ENCODE peak calls at places on chromosome 20, in four cellular contexts. One of them, this sample, is unnamed.

GRCh38 chr20:46331612-46332361 is 23.5 kb upstream of the CDH22 start:
- DNase-seq in mesendoderm: no peak
- DNase-seq in left ventricle myocardium inferior: no peak
- DNase-seq in spleen: no peak
- DNase-seq in this sample: no peak

GRCh38 chr20:45343445-45343866 is 4.8 kb downstream of the SDC4 start:
- DNase-seq in mesendoderm: peak
- DNase-seq in spleen: no peak
- DNase-seq in left ventricle myocardium inferior: no peak
- DNase-seq in this sample: no peak

GRCh38 chr20:40681684-40682083 is 7.4 kb downstream of the MAFB start:
- DNase-seq in left ventricle myocardium inferior: no peak
- DNase-seq in mesendoderm: no peak
- DNase-seq in spleen: no peak
- DNase-seq in this sample: no peak

GRCh38 chr20:43102394-43102793 is 87.3 kb downstream of the PTPRT start:
- DNase-seq in mesendoderm: peak
- DNase-seq in spleen: no peak
- DNase-seq in left ventricle myocardium inferior: no peak
- DNase-seq in this sample: no peak

GRCh38 chr20:3172126-3172932 is 1.0 kb downstream of the LZTS3 start:
- DNase-seq in spleen: no peak
- DNase-seq in left ventricle myocardium inferior: no peak
- DNase-seq in mesendoderm: no peak
- DNase-seq in this sample: peak

GRCh38 chr20:57922701-57923100 is 212.9 kb upstream of the PMEPA1 start:
- DNase-seq in mesendoderm: no peak
- DNase-seq in left ventricle myocardium inferior: no peak
- DNase-seq in spleen: no peak
- DNase-seq in this sample: no peak

GRCh38 chr20:6014957-6015356 is 38.9 kb downstream of the LRRN4 start:
- DNase-seq in mesendoderm: no peak
- DNase-seq in spleen: no peak
- DNase-seq in left ventricle myocardium inferior: no peak
- DNase-seq in this sample: no peak

GRCh38 chr20:44594730-44595129 is 12.4 kb downstream of the PKIG start:
- DNase-seq in mesendoderm: peak
- DNase-seq in left ventricle myocardium inferior: peak
- DNase-seq in spleen: no peak
- DNase-seq in this sample: peak

GRCh38 chr20:64077876-64078551 is 1.3 kb downstream of the RGS19 start:
- DNase-seq in mesendoderm: no peak
- DNase-seq in spleen: peak
- DNase-seq in left ventricle myocardium inferior: no peak
- DNase-seq in this sample: no peak

GRCh38 chr20:48538856-48539255 is 288.9 kb downstream of the PREX1 start:
- DNase-seq in mesendoderm: peak
- DNase-seq in left ventricle myocardium inferior: no peak
- DNase-seq in spleen: no peak
- DNase-seq in this sample: no peak

GRCh38 chr20:49937023-49937929 is 1.1 kb downstream of the RNF114 start:
- DNase-seq in left ventricle myocardium inferior: no peak
- DNase-seq in mesendoderm: peak
- DNase-seq in spleen: peak
- DNase-seq in this sample: peak

GRCh38 chr20:16968099-16968498 is 219.9 kb downstream of the OTOR start:
- DNase-seq in left ventricle myocardium inferior: no peak
- DNase-seq in spleen: no peak
- DNase-seq in mesendoderm: no peak
- DNase-seq in this sample: no peak

GRCh38 chr20:8375898-8376297 is 243.8 kb downstream of the PLCB1 start:
- DNase-seq in mesendoderm: no peak
- DNase-seq in spleen: no peak
- DNase-seq in left ventricle myocardium inferior: no peak
- DNase-seq in this sample: no peak

GRCh38 chr20:52899221-52899620 is 72.9 kb upstream of the TSHZ2 start:
- DNase-seq in left ventricle myocardium inferior: no peak
- DNase-seq in mesendoderm: no peak
- DNase-seq in spleen: no peak
- DNase-seq in this sample: no peak

GRCh38 chr20:63413323-63413722 is 52.2 kb upstream of the CHRNA4 start:
- DNase-seq in left ventricle myocardium inferior: no peak
- DNase-seq in mesendoderm: no peak
- DNase-seq in spleen: no peak
- DNase-seq in this sample: no peak

GRCh38 chr20:63626424-63627128 is at the start of gene GMEB2:
- DNase-seq in left ventricle myocardium inferior: peak
- DNase-seq in spleen: peak
- DNase-seq in mesendoderm: no peak
- DNase-seq in this sample: no peak

GRCh38 chr20:440148-440547 is 22.2 kb downstream of the TBC1D20 start:
- DNase-seq in spleen: no peak
- DNase-seq in mesendoderm: no peak
- DNase-seq in left ventricle myocardium inferior: no peak
- DNase-seq in this sample: no peak
- H3K27ac ChIP-seq in spleen: no peak
- H3K27ac ChIP-seq in mesendoderm: no peak
- H3K27ac ChIP-seq in left ventricle myocardium inferior: no peak
- H3K27ac ChIP-seq in this sample: no peak

GRCh38 chr20:59605691-59606364 is 1.5 kb downstream of the PHACTR3 start:
- DNase-seq in mesendoderm: no peak
- DNase-seq in left ventricle myocardium inferior: no peak
- DNase-seq in spleen: no peak
- DNase-seq in this sample: no peak

GRCh38 chr20:59611286-59611685 is 6.9 kb downstream of the PHACTR3 start:
- DNase-seq in left ventricle myocardium inferior: peak
- DNase-seq in spleen: peak
- DNase-seq in mesendoderm: no peak
- DNase-seq in this sample: no peak

GRCh38 chr20:59608871-59609270 is 4.5 kb downstream of the PHACTR3 start:
- DNase-seq in mesendoderm: no peak
- DNase-seq in left ventricle myocardium inferior: no peak
- DNase-seq in spleen: peak
- DNase-seq in this sample: no peak

GRCh38 chr20:59606566-59606965 is 2.2 kb downstream of the PHACTR3 start:
- DNase-seq in spleen: no peak
- DNase-seq in left ventricle myocardium inferior: no peak
- DNase-seq in mesendoderm: no peak
- DNase-seq in this sample: no peak

GRCh38 chr20:59608396-59608795 is 4.1 kb downstream of the PHACTR3 start:
- DNase-seq in spleen: peak
- DNase-seq in mesendoderm: no peak
- DNase-seq in left ventricle myocardium inferior: no peak
- DNase-seq in this sample: no peak
- H3K27ac ChIP-seq in spleen: no peak
- H3K27ac ChIP-seq in mesendoderm: no peak
- H3K27ac ChIP-seq in left ventricle myocardium inferior: no peak
- H3K27ac ChIP-seq in this sample: no peak

GRCh38 chr20:25223765-25224720 is 23.8 kb upstream of the PYGB start:
- DNase-seq in mesendoderm: no peak
- DNase-seq in left ventricle myocardium inferior: no peak
- DNase-seq in spleen: peak
- DNase-seq in this sample: peak
- H3K27ac ChIP-seq in mesendoderm: no peak
- H3K27ac ChIP-seq in left ventricle myocardium inferior: peak
- H3K27ac ChIP-seq in spleen: no peak
- H3K27ac ChIP-seq in this sample: no peak

DNA sequence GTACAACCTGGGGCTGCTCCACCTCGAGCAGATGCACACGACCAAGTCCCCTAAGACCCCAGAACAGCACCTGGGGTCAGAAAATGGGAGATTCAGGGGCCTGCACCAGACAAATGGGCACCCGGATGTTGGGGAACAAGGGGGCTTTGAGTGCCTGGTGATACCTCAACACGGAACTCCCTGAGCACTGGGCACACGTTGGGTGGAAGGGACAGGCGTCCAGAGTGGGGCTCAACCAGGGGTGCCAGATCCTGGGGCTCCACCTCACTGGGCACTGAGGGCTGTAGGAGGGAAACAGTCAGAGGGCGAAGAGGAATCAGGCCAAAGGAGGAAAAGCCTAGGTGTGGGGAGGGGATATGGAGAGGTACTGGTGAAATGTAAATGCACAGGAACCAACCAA is 33.5 kb upstream of the SPAG4 start:
- DNase-seq in left ventricle myocardium inferior: no peak
- DNase-seq in mesendoderm: no peak
- DNase-seq in spleen: no peak
- DNase-seq in this sample: no peak
- H3K27ac ChIP-seq in left ventricle myocardium inferior: no peak
- H3K27ac ChIP-seq in mesendoderm: no peak
- H3K27ac ChIP-seq in spleen: no peak
- H3K27ac ChIP-seq in this sample: no peak